ENCODE peak calls at places on chromosomes 6 and 20, in nine cellular contexts. O is CD8-positive, alpha-beta T cell; Y is IMR-90; P is tibial artery; E is SJSA1; J is mesenchymal stem cell; G is aorta; X is neuronal stem cell; I is adrenal gland. T is an unnamed sample.

GRCh38 chr6:24721461-24722215 is 2.7 kb upstream of the C6orf62 start:
- DNase-seq in O (peak; percentile 93), Y (peak; percentile 86), P (no peak), E (no peak), J (no peak), G (no peak), X (no peak), I (peak; percentile 92), T (peak; percentile 94)

GRCh38 chr6:109296305-109296915 is 85.9 kb downstream of the CD164 start:
- DNase-seq in O (no peak), Y (no peak), P (no peak), E (no peak), J (no peak), G (no peak), X (no peak), I (no peak), T (no peak)

GRCh38 chr6:111032493-111033140 is 50.8 kb downstream of the RPF2 start:
- DNase-seq in O (no peak), Y (peak; percentile 50), P (no peak), E (no peak), J (no peak), G (no peak), X (no peak), I (no peak), T (no peak)

GRCh38 chr6:36746251-36746650 is 48.6 kb downstream of the RAB44 start:
- DNase-seq in O (no peak), Y (no peak), P (no peak), E (no peak), J (no peak), G (no peak), X (no peak), I (no peak), T (no peak)

GRCh38 chr20:33653218-33653899 is 8.8 kb upstream of the C20orf144 start:
- DNase-seq in O (peak; percentile 54), Y (peak; percentile 66), P (peak; percentile 81), E (peak; percentile 69), J (peak; percentile 69), G (peak; percentile 87), X (peak; percentile 53), I (peak; percentile 68), T (peak; percentile 32)

GRCh38 chr6:69868961-69869360 is 2.6 kb downstream of the COL19A1 start:
- DNase-seq in O (no peak), Y (no peak), P (no peak), E (no peak), J (no peak), G (no peak), X (no peak), I (no peak), T (no peak)

GRCh38 chr20:46990017-46990810 is 95.6 kb downstream of the EYA2 start:
- DNase-seq in O (no peak), Y (no peak), P (no peak), E (no peak), J (no peak), G (no peak), X (peak; percentile 43), I (no peak), T (no peak)

GRCh38 chr6:36856277-36856676 is 17.0 kb upstream of the CPNE5 start:
- DNase-seq in O (no peak), Y (no peak), P (no peak), E (no peak), J (no peak), G (no peak), X (no peak), I (peak; percentile 50), T (no peak)

GRCh38 chr6:106913111-106913510 is 61.4 kb downstream of the CD24 start:
- DNase-seq in O (no peak), Y (no peak), P (no peak), E (peak; percentile 19), J (no peak), G (no peak), X (no peak), I (no peak), T (no peak)

GRCh38 chr20:13302647-13303425 is 81.8 kb downstream of the ISM1 start:
- DNase-seq in O (no peak), Y (no peak), P (no peak), E (peak; percentile 24), J (peak; percentile 25), G (no peak), X (no peak), I (peak; percentile 36), T (peak; percentile 30)

GRCh38 chr20:327946-328563 is 2.7 kb downstream of the SOX12 start:
- DNase-seq in O (no peak), Y (peak; percentile 20), P (no peak), E (no peak), J (no peak), G (peak; percentile 51), X (no peak), I (no peak), T (no peak)

GRCh38 chr20:325043-325888 is at the start of gene SOX12:
- DNase-seq in O (peak; percentile 95), Y (peak; percentile 87), P (peak; percentile 99), E (peak; percentile 82), J (peak; percentile 95), G (peak; percentile 100), X (peak; percentile 97), I (peak; percentile 98), T (peak; percentile 93)

GRCh38 chr20:327041-327945 is 1.9 kb downstream of the SOX12 start:
- DNase-seq in O (peak; percentile 88), Y (peak; percentile 92), P (peak; percentile 92), E (peak; percentile 89), J (peak; percentile 94), G (peak; percentile 92), X (peak; percentile 98), I (peak; percentile 93), T (peak; percentile 63)

GRCh38 chr20:325889-326644 is 715 bp downstream of the SOX12 start:
- DNase-seq in O (peak; percentile 46), Y (peak; percentile 67), P (peak; percentile 86), E (peak; percentile 69), J (peak; percentile 79), G (peak; percentile 92), X (peak; percentile 72), I (peak; percentile 74), T (peak; percentile 50)

GRCh38 chr20:326645-327031 is 1.3 kb downstream of the SOX12 start:
- DNase-seq in O (no peak), Y (no peak), P (no peak), E (peak; percentile 65), J (peak; percentile 47), G (peak; percentile 82), X (peak; percentile 62), I (peak; percentile 54), T (no peak)
- H3K4me1 ChIP-seq in O (peaks cover 31% of the 10 kb centered on the region), Y (peaks cover 17% of the 10 kb centered on the region), P (peaks cover 44% of the 10 kb centered on the region), E (peaks cover 44% of the 10 kb centered on the region), J (peaks cover 31% of the 10 kb centered on the region), G (no peaks in the 10 kb centered on the region), X (peaks cover 25% of the 10 kb centered on the region), I (peaks cover 20% of the 10 kb centered on the region), T (peaks cover 29% of the 10 kb centered on the region)

GRCh38 chr6:90251295-90251992 is 45.2 kb downstream of the BACH2 start:
- DNase-seq in O (no peak), Y (peak; percentile 56), P (no peak), E (no peak), J (no peak), G (no peak), X (no peak), I (no peak), T (no peak)
- H3K27ac ChIP-seq in O (no peak overlapping the region), Y (no peak overlapping the region), P (no peak overlapping the region), E (no peak overlapping the region), J (no peak overlapping the region), G (no peak overlapping the region), X (no peak overlapping the region), I (no peak overlapping the region), T (no peak overlapping the region)

GRCh38 chr6:3398165-3398562 is 58.7 kb downstream of the SLC22A23 start:
- DNase-seq in O (no peak), Y (no peak), P (no peak), E (no peak), J (no peak), G (no peak), X (no peak), I (no peak), T (no peak)
- H3K4me1 ChIP-seq in O (no peaks in the 10 kb centered on the region), Y (no peaks in the 10 kb centered on the region), P (peaks cover 4% of the 10 kb centered on the region), E (no peaks in the 10 kb centered on the region), J (peaks cover 11% of the 10 kb centered on the region), G (no peaks in the 10 kb centered on the region), X (peaks cover 5% of the 10 kb centered on the region), I (no peaks in the 10 kb centered on the region), T (no peaks in the 10 kb centered on the region)

GRCh38 chr6:15254074-15254975 is 8.5 kb downstream of the JARID2 start:
- DNase-seq in O (no peak), Y (no peak), P (no peak), E (peak; percentile 79), J (peak; percentile 41), G (no peak), X (no peak), I (no peak), T (no peak)
- H3K27ac ChIP-seq in O (no peak overlapping the region), Y (no peak overlapping the region), P (no peak overlapping the region), E (peak overlapping the region; percentile 52), J (no peak overlapping the region), G (no peak overlapping the region), X (no peak overlapping the region), I (no peak overlapping the region), T (no peak overlapping the region)

T was measured in CD4-positive, alpha-beta memory T cell.